ENCODE peak calls at places on chromosome 18, in five cellular contexts. E is RWPE2; C is nucleus accumbens; T is iris pigment epithelial cell; M is CD4-positive, alpha-beta T cell. B is an unnamed sample.

GRCh38 chr18:71115261-71115660 is 826.4 kb downstream of the SOCS6 start:
- DNase-seq in E (no peak), C (no peak), T (no peak), M (no peak), B (no peak)

GRCh38 chr18:58529714-58530354 is 99.1 kb downstream of the ALPK2 start:
- DNase-seq in E (no peak), C (no peak), T (peak), M (peak), B (no peak)

GRCh38 chr18:79459946-79460345 is 64.2 kb downstream of the NFATC1 start:
- DNase-seq in E (no peak), C (no peak), T (no peak), M (no peak), B (no peak)

GRCh38 chr18:11146947-11147345 is 2.4 kb downstream of the PIEZO2 start:
- DNase-seq in E (no peak), C (no peak), T (no peak), M (no peak), B (no peak)

GRCh38 chr18:47204908-47205522 is 28.9 kb upstream of the IER3IP1 start:
- DNase-seq in E (no peak), C (no peak), T (peak), M (no peak), B (no peak)

GRCh38 chr18:22930089-22930713 is 2.9 kb upstream of the RBBP8 start:
- DNase-seq in E (no peak), C (peak), T (peak), M (peak), B (peak)

GRCh38 chr18:14970027-14970426 is 222.1 kb downstream of the ANKRD30B start:
- DNase-seq in E (no peak), C (no peak), T (no peak), M (no peak), B (no peak)

GRCh38 chr18:12031836-12032235 is 50.5 kb downstream of the IMPA2 start:
- DNase-seq in E (no peak), C (no peak), T (peak), M (no peak), B (no peak)

GRCh38 chr18:80176334-80177080 is 67.4 kb downstream of the ADNP2 start:
- DNase-seq in E (no peak), C (no peak), T (peak), M (no peak), B (no peak)

GRCh38 chr18:79585395-79586370 is 93.9 kb upstream of the CTDP1 start:
- DNase-seq in E (peak), C (no peak), T (no peak), M (no peak), B (no peak)

GRCh38 chr18:59124370-59124704 is 15.3 kb upstream of the SEC11C start:
- DNase-seq in E (no peak), C (no peak), T (no peak), M (no peak), B (no peak)

GRCh38 chr18:53909668-53910067 is 314.8 kb downstream of the MBD2 start:
- DNase-seq in E (no peak), C (no peak), T (peak), M (no peak), B (no peak)

GRCh38 chr18:76451475-76452331 is 43.3 kb downstream of the ZNF516 start:
- DNase-seq in E (no peak), C (no peak), T (no peak), M (no peak), B (no peak)

GRCh38 chr18:51135361-51135760 is 62.1 kb downstream of the MEX3C start:
- DNase-seq in E (no peak), C (no peak), T (peak), M (no peak), B (no peak)

GRCh38 chr18:79631761-79632446 is 47.7 kb upstream of the CTDP1 start:
- DNase-seq in E (no peak), C (no peak), T (no peak), M (no peak), B (no peak)

GRCh38 chr18:9642799-9643445 is 28.6 kb upstream of the PPP4R1 start:
- DNase-seq in E (no peak), C (no peak), T (peak), M (no peak), B (no peak)

GRCh38 chr18:59662008-59662701 is 35.1 kb downstream of the CCBE1 start:
- DNase-seq in E (no peak), C (no peak), T (peak), M (no peak), B (no peak)

GRCh38 chr18:73288813-73289212 is 421.0 kb upstream of the NETO1 start:
- DNase-seq in E (no peak), C (no peak), T (no peak), M (no peak), B (no peak)

GRCh38 chr18:3728704-3729437 is 278.9 kb downstream of the TGIF1 start:
- DNase-seq in E (no peak), C (no peak), T (no peak), M (no peak), B (no peak)

B was measured in NK-92 treated with Interleukin-12 subunit alpha and Interleukin-12 subunit beta, amount 100 ng/mL, for 24 hours.